ENCODE peak calls at places on chromosome 5, in ten cellular contexts. One of them, this sample, is unnamed. For H3K27me3, the result is how much of the 10 kb centered on the place peaks cover.

GRCh38 chr5:141382469-141383294 is at the start of gene PCDHGA7:
- DNase-seq in adrenal gland: no peak
- DNase-seq in dorsolateral prefrontal cortex: no peak
- DNase-seq in suprapubic skin: no peak
- DNase-seq in IMR-90: peak
- DNase-seq in uterus: no peak
- DNase-seq in heart right ventricle: no peak
- DNase-seq in psoas muscle: no peak
- DNase-seq in tibial nerve: no peak
- DNase-seq in HCT116: no peak
- DNase-seq in this sample: no peak

GRCh38 chr5:108233617-108234016 is 148.3 kb downstream of the FBXL17 start:
- DNase-seq in adrenal gland: no peak
- DNase-seq in dorsolateral prefrontal cortex: no peak
- DNase-seq in suprapubic skin: no peak
- DNase-seq in IMR-90: no peak
- DNase-seq in uterus: no peak
- DNase-seq in heart right ventricle: no peak
- DNase-seq in psoas muscle: no peak
- DNase-seq in tibial nerve: no peak
- DNase-seq in HCT116: no peak
- DNase-seq in this sample: no peak

GRCh38 chr5:145510324-145510723 is 324.8 kb downstream of the PRELID2 start:
- DNase-seq in adrenal gland: no peak
- DNase-seq in dorsolateral prefrontal cortex: no peak
- DNase-seq in suprapubic skin: no peak
- DNase-seq in IMR-90: peak
- DNase-seq in uterus: peak
- DNase-seq in heart right ventricle: no peak
- DNase-seq in psoas muscle: no peak
- DNase-seq in tibial nerve: no peak
- DNase-seq in HCT116: no peak
- DNase-seq in this sample: no peak

GRCh38 chr5:150263801-150264621 is 25.6 kb downstream of the CAMK2A start:
- DNase-seq in adrenal gland: peak
- DNase-seq in dorsolateral prefrontal cortex: no peak
- DNase-seq in suprapubic skin: no peak
- DNase-seq in IMR-90: peak
- DNase-seq in uterus: peak
- DNase-seq in heart right ventricle: no peak
- DNase-seq in psoas muscle: peak
- DNase-seq in tibial nerve: no peak
- DNase-seq in HCT116: peak
- DNase-seq in this sample: no peak

GRCh38 chr5:37882636-37883035 is 42.8 kb upstream of the GDNF start:
- DNase-seq in adrenal gland: no peak
- DNase-seq in dorsolateral prefrontal cortex: no peak
- DNase-seq in suprapubic skin: no peak
- DNase-seq in IMR-90: peak
- DNase-seq in uterus: no peak
- DNase-seq in heart right ventricle: no peak
- DNase-seq in psoas muscle: no peak
- DNase-seq in tibial nerve: no peak
- DNase-seq in HCT116: no peak
- DNase-seq in this sample: no peak

GRCh38 chr5:109866051-109866450 is 176.3 kb downstream of the MAN2A1 start:
- DNase-seq in adrenal gland: no peak
- DNase-seq in dorsolateral prefrontal cortex: no peak
- DNase-seq in suprapubic skin: no peak
- DNase-seq in IMR-90: peak
- DNase-seq in uterus: no peak
- DNase-seq in heart right ventricle: no peak
- DNase-seq in psoas muscle: no peak
- DNase-seq in tibial nerve: no peak
- DNase-seq in HCT116: no peak
- DNase-seq in this sample: no peak

GRCh38 chr5:172380992-172381643 is 73.2 kb downstream of the SH3PXD2B start:
- DNase-seq in adrenal gland: peak
- DNase-seq in dorsolateral prefrontal cortex: peak
- DNase-seq in suprapubic skin: peak
- DNase-seq in IMR-90: peak
- DNase-seq in uterus: peak
- DNase-seq in heart right ventricle: peak
- DNase-seq in psoas muscle: peak
- DNase-seq in tibial nerve: peak
- DNase-seq in HCT116: no peak
- DNase-seq in this sample: no peak

GRCh38 chr5:86572825-86573224 is 44.9 kb upstream of the COX7C start:
- DNase-seq in adrenal gland: no peak
- DNase-seq in dorsolateral prefrontal cortex: no peak
- DNase-seq in suprapubic skin: no peak
- DNase-seq in IMR-90: no peak
- DNase-seq in uterus: no peak
- DNase-seq in heart right ventricle: no peak
- DNase-seq in psoas muscle: no peak
- DNase-seq in tibial nerve: no peak
- DNase-seq in HCT116: no peak
- DNase-seq in this sample: no peak

GRCh38 chr5:113212244-113212920 is 222.4 kb downstream of the TSSK1B start:
- DNase-seq in adrenal gland: no peak
- DNase-seq in dorsolateral prefrontal cortex: peak
- DNase-seq in suprapubic skin: no peak
- DNase-seq in IMR-90: peak
- DNase-seq in uterus: no peak
- DNase-seq in heart right ventricle: peak
- DNase-seq in psoas muscle: no peak
- DNase-seq in tibial nerve: no peak
- DNase-seq in HCT116: no peak
- DNase-seq in this sample: no peak

GRCh38 chr5:14560091-14560595 is 21.4 kb upstream of the OTULINL start:
- DNase-seq in adrenal gland: no peak
- DNase-seq in dorsolateral prefrontal cortex: no peak
- DNase-seq in suprapubic skin: no peak
- DNase-seq in IMR-90: no peak
- DNase-seq in uterus: no peak
- DNase-seq in heart right ventricle: no peak
- DNase-seq in psoas muscle: no peak
- DNase-seq in tibial nerve: no peak
- DNase-seq in HCT116: no peak
- DNase-seq in this sample: no peak

GRCh38 chr5:160363661-160364060 is 6.8 kb downstream of the C1QTNF2 start:
- DNase-seq in adrenal gland: no peak
- DNase-seq in dorsolateral prefrontal cortex: no peak
- DNase-seq in suprapubic skin: no peak
- DNase-seq in IMR-90: no peak
- DNase-seq in uterus: no peak
- DNase-seq in heart right ventricle: no peak
- DNase-seq in psoas muscle: no peak
- DNase-seq in tibial nerve: no peak
- DNase-seq in HCT116: no peak
- DNase-seq in this sample: no peak

GRCh38 chr5:124997186-124997893 is 250.9 kb upstream of the ZNF608 start:
- DNase-seq in adrenal gland: no peak
- DNase-seq in dorsolateral prefrontal cortex: no peak
- DNase-seq in suprapubic skin: no peak
- DNase-seq in IMR-90: peak
- DNase-seq in uterus: no peak
- DNase-seq in heart right ventricle: no peak
- DNase-seq in psoas muscle: no peak
- DNase-seq in tibial nerve: no peak
- DNase-seq in HCT116: no peak
- DNase-seq in this sample: no peak

GRCh38 chr5:128304121-128304520 is 220.6 kb downstream of the SLC12A2 start:
- DNase-seq in adrenal gland: peak
- DNase-seq in dorsolateral prefrontal cortex: no peak
- DNase-seq in suprapubic skin: no peak
- DNase-seq in IMR-90: peak
- DNase-seq in uterus: no peak
- DNase-seq in heart right ventricle: no peak
- DNase-seq in psoas muscle: no peak
- DNase-seq in tibial nerve: no peak
- DNase-seq in HCT116: no peak
- DNase-seq in this sample: no peak

GRCh38 chr5:177470759-177471536 is 2.5 kb downstream of the DBN1 start:
- DNase-seq in adrenal gland: no peak
- DNase-seq in dorsolateral prefrontal cortex: no peak
- DNase-seq in suprapubic skin: no peak
- DNase-seq in IMR-90: no peak
- DNase-seq in uterus: peak
- DNase-seq in heart right ventricle: no peak
- DNase-seq in psoas muscle: no peak
- DNase-seq in tibial nerve: no peak
- DNase-seq in HCT116: no peak
- DNase-seq in this sample: no peak
- H3K27ac ChIP-seq in adrenal gland: no peak
- H3K27ac ChIP-seq in dorsolateral prefrontal cortex: peak
- H3K27ac ChIP-seq in suprapubic skin: peak
- H3K27ac ChIP-seq in IMR-90: peak
- H3K27ac ChIP-seq in uterus: no peak
- H3K27ac ChIP-seq in heart right ventricle: peak
- H3K27ac ChIP-seq in psoas muscle: no peak
- H3K27ac ChIP-seq in tibial nerve: no peak
- H3K27ac ChIP-seq in HCT116: peak
- H3K27ac ChIP-seq in this sample: no peak

DNA sequence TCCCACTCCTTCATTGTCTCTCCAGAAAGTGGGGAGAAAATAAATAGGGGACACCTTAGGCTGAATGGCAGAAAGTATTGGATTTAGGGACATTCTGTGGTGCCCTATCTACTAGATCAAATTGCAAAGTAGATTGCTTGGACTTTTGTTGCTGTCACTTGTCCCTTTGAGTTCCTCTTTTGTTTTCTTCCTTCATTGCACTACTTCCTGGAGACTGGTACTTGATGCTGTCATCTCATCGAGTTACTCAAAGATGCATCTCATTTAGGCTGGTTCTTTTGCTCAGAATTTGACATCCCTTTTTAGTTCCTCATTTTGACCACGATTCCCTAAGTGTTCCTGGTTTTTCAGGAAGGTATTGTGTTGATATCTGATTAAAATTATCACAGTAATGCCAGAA is 137.6 kb downstream of the ADGRV1 start:
- DNase-seq in adrenal gland: no peak
- DNase-seq in dorsolateral prefrontal cortex: no peak
- DNase-seq in suprapubic skin: no peak
- DNase-seq in IMR-90: no peak
- DNase-seq in uterus: no peak
- DNase-seq in heart right ventricle: no peak
- DNase-seq in psoas muscle: no peak
- DNase-seq in tibial nerve: no peak
- DNase-seq in HCT116: no peak
- DNase-seq in this sample: no peak
- TF ChIP-seq CTCF in adrenal gland: no peak
- TF ChIP-seq CTCF in dorsolateral prefrontal cortex: no peak
- TF ChIP-seq CTCF in suprapubic skin: no peak
- TF ChIP-seq CTCF in IMR-90: no peak
- TF ChIP-seq CTCF in uterus: no peak
- TF ChIP-seq CTCF in heart right ventricle: no peak
- TF ChIP-seq CTCF in psoas muscle: no peak
- TF ChIP-seq CTCF in tibial nerve: no peak
- TF ChIP-seq CTCF in HCT116: no peak
- TF ChIP-seq CTCF in this sample: no peak

GRCh38 chr5:1882337-1883119 is at the start of gene IRX4:
- DNase-seq in adrenal gland: no peak
- DNase-seq in dorsolateral prefrontal cortex: no peak
- DNase-seq in suprapubic skin: no peak
- DNase-seq in IMR-90: peak
- DNase-seq in uterus: no peak
- DNase-seq in heart right ventricle: no peak
- DNase-seq in psoas muscle: peak
- DNase-seq in tibial nerve: no peak
- DNase-seq in HCT116: peak
- DNase-seq in this sample: no peak
- H3K27me3 ChIP-seq in adrenal gland: half or more
- H3K27me3 ChIP-seq in dorsolateral prefrontal cortex: half or more
- H3K27me3 ChIP-seq in suprapubic skin: half or more
- H3K27me3 ChIP-seq in IMR-90: half or more
- H3K27me3 ChIP-seq in uterus: half or more
- H3K27me3 ChIP-seq in heart right ventricle: under half
- H3K27me3 ChIP-seq in psoas muscle: half or more
- H3K27me3 ChIP-seq in tibial nerve: half or more
- H3K27me3 ChIP-seq in HCT116: under half
- H3K27me3 ChIP-seq in this sample: half or more

DNA sequence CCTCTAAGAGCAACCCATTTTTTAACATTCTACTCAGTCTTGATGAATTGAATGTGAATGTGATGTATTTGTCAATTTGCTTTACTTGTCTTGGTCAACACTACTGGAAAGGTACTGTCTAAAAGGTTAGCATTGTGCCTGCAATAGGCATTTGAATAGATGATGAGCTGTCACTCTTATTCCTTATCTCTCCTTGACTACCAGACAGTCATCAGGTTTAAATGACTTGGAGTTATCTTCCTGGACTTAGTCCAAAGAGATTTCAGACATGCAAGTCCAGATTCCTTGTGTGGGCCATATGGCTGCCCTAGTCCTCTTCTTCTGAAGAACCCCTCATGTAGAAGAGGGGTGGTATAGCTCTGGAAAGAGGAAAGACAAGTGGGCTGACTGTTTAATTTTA is 4.8 kb downstream of the ARHGEF28 start:
- DNase-seq in adrenal gland: no peak
- DNase-seq in dorsolateral prefrontal cortex: no peak
- DNase-seq in suprapubic skin: no peak
- DNase-seq in IMR-90: no peak
- DNase-seq in uterus: no peak
- DNase-seq in heart right ventricle: no peak
- DNase-seq in psoas muscle: no peak
- DNase-seq in tibial nerve: no peak
- DNase-seq in HCT116: no peak
- DNase-seq in this sample: no peak
- H3K27ac ChIP-seq in adrenal gland: no peak
- H3K27ac ChIP-seq in dorsolateral prefrontal cortex: no peak
- H3K27ac ChIP-seq in suprapubic skin: no peak
- H3K27ac ChIP-seq in IMR-90: no peak
- H3K27ac ChIP-seq in uterus: no peak
- H3K27ac ChIP-seq in heart right ventricle: no peak
- H3K27ac ChIP-seq in psoas muscle: no peak
- H3K27ac ChIP-seq in tibial nerve: no peak
- H3K27ac ChIP-seq in HCT116: no peak
- H3K27ac ChIP-seq in this sample: no peak

GRCh38 chr5:15598294-15598902 is 98.4 kb downstream of the FBXL7 start:
- DNase-seq in adrenal gland: no peak
- DNase-seq in dorsolateral prefrontal cortex: no peak
- DNase-seq in suprapubic skin: no peak
- DNase-seq in IMR-90: no peak
- DNase-seq in uterus: no peak
- DNase-seq in heart right ventricle: no peak
- DNase-seq in psoas muscle: no peak
- DNase-seq in tibial nerve: no peak
- DNase-seq in HCT116: no peak
- DNase-seq in this sample: no peak
- TF ChIP-seq CTCF in adrenal gland: peak
- TF ChIP-seq CTCF in dorsolateral prefrontal cortex: peak
- TF ChIP-seq CTCF in suprapubic skin: peak
- TF ChIP-seq CTCF in IMR-90: peak
- TF ChIP-seq CTCF in uterus: peak
- TF ChIP-seq CTCF in heart right ventricle: peak
- TF ChIP-seq CTCF in psoas muscle: peak
- TF ChIP-seq CTCF in tibial nerve: no peak
- TF ChIP-seq CTCF in HCT116: no peak
- TF ChIP-seq CTCF in this sample: peak

GRCh38 chr5:168899264-168899663 is 320.1 kb upstream of the PANK3 start:
- DNase-seq in adrenal gland: no peak
- DNase-seq in dorsolateral prefrontal cortex: no peak
- DNase-seq in suprapubic skin: no peak
- DNase-seq in IMR-90: no peak
- DNase-seq in uterus: no peak
- DNase-seq in heart right ventricle: no peak
- DNase-seq in psoas muscle: no peak
- DNase-seq in tibial nerve: no peak
- DNase-seq in HCT116: no peak
- DNase-seq in this sample: no peak
- H3K27me3 ChIP-seq in adrenal gland: under half
- H3K27me3 ChIP-seq in dorsolateral prefrontal cortex: under half
- H3K27me3 ChIP-seq in suprapubic skin: under half
- H3K27me3 ChIP-seq in IMR-90: under half
- H3K27me3 ChIP-seq in uterus: under half
- H3K27me3 ChIP-seq in heart right ventricle: under half
- H3K27me3 ChIP-seq in psoas muscle: under half
- H3K27me3 ChIP-seq in tibial nerve: under half
- H3K27me3 ChIP-seq in HCT116: half or more
- H3K27me3 ChIP-seq in this sample: under half